ENCODE peak calls at places on chromosomes 12 and 14, in four cellular contexts. S, C, J and F are unnamed samples.

GRCh38 chr12:111451649-111452129 is 46.0 kb downstream of the SH2B3 start:
- DNase-seq in S (no peak), C (peak), J (peak), F (peak)

GRCh38 chr12:117039891-117040309 is 59.3 kb downstream of the TESC start:
- DNase-seq in S (no peak), C (no peak), J (no peak), F (no peak)

GRCh38 chr14:32473476-32473875 is 144.4 kb downstream of the AKAP6 start:
- DNase-seq in S (no peak), C (peak), J (no peak), F (no peak)

GRCh38 chr12:138898-139534 is 72.4 kb downstream of the IQSEC3 start:
- DNase-seq in S (no peak), C (no peak), J (no peak), F (no peak)

GRCh38 chr12:126196263-126196662 is 1131.0 kb downstream of the AACS start:
- DNase-seq in S (no peak), C (no peak), J (no peak), F (no peak)

GRCh38 chr12:103858335-103858734 is 17.3 kb upstream of the NT5DC3 start:
- DNase-seq in S (no peak), C (no peak), J (no peak), F (no peak)

GRCh38 chr12:115383668-115384067 is 699.7 kb upstream of the TBX3 start:
- DNase-seq in S (no peak), C (no peak), J (no peak), F (no peak)

GRCh38 chr14:105092912-105093425 is 27.7 kb upstream of the GPR132 start:
- DNase-seq in S (no peak), C (no peak), J (peak), F (peak)

GRCh38 chr14:103728721-103729120 is 13.1 kb downstream of the ZFYVE21 start:
- DNase-seq in S (no peak), C (no peak), J (no peak), F (no peak)

GRCh38 chr12:125249066-125249824 is 184.0 kb downstream of the AACS start:
- DNase-seq in S (no peak), C (no peak), J (no peak), F (no peak)

GRCh38 chr14:93954900-93955891 is 21.2 kb downstream of the ASB2 start:
- DNase-seq in S (no peak), C (no peak), J (no peak), F (no peak)

GRCh38 chr12:88310666-88311065 is 168.6 kb downstream of the TMTC3 start:
- DNase-seq in S (no peak), C (no peak), J (peak), F (no peak)

GRCh38 chr14:97025722-97026121 is 228.5 kb downstream of the VRK1 start:
- DNase-seq in S (no peak), C (no peak), J (no peak), F (no peak)

GRCh38 chr12:46964496-46965098 is 114.8 kb upstream of the PCED1B start:
- DNase-seq in S (no peak), C (no peak), J (no peak), F (no peak)

GRCh38 chr12:49868952-49869815 is 26.3 kb upstream of the BCDIN3D start:
- DNase-seq in S (no peak), C (peak), J (peak), F (peak)

GRCh38 chr14:22531451-22532344 is 57.3 kb downstream of the DAD1 start:
- DNase-seq in S (peak), C (no peak), J (no peak), F (no peak)

GRCh38 chr12:23626791-23627190 is 322.7 kb downstream of the SOX5 start:
- DNase-seq in S (no peak), C (no peak), J (no peak), F (no peak)

GRCh38 chr12:99948380-99948779 is 36.4 kb downstream of the ANKS1B start:
- DNase-seq in S (no peak), C (no peak), J (no peak), F (no peak)

GRCh38 chr12:117042171-117042809 is 56.9 kb downstream of the TESC start:
- DNase-seq in S (no peak), C (peak), J (peak), F (no peak)

GRCh38 chr12:28872654-28873268 is 276.3 kb upstream of the FAR2 start:
- DNase-seq in S (no peak), C (peak), J (peak), F (peak)

GRCh38 chr14:87049886-87050820 is 942.8 kb downstream of the GALC start:
- DNase-seq in S (no peak), C (peak), J (no peak), F (peak)

GRCh38 chr12:107091989-107092641 is 1.2 kb downstream of the CRY1 start:
- DNase-seq in S (peak), C (peak), J (peak), F (peak)

GRCh38 chr12:24947541-24948451 is 1.1 kb downstream of the BCAT1 start:
- DNase-seq in S (no peak), C (no peak), J (peak), F (no peak)

GRCh38 chr12:6951551-6952120 is 480 bp downstream of the PTPN6 start:
- DNase-seq in S (no peak), C (no peak), J (no peak), F (no peak)

GRCh38 chr14:88706425-88706824 is 86.3 kb downstream of the EML5 start:
- DNase-seq in S (no peak), C (no peak), J (no peak), F (no peak)

GRCh38 chr12:91704446-91704845 is 441.2 kb downstream of the BTG1 start:
- DNase-seq in S (no peak), C (no peak), J (no peak), F (no peak)

GRCh38 chr14:83164591-83164990 is 1630.9 kb upstream of the SEL1L start:
- DNase-seq in S (no peak), C (no peak), J (no peak), F (no peak)

GRCh38 chr14:64636208-64636979 is 67.8 kb upstream of the PLEKHG3 start:
- DNase-seq in S (no peak), C (peak), J (peak), F (peak)

GRCh38 chr12:123270380-123271181 is 1.1 kb downstream of the CDK2AP1 start:
- DNase-seq in S (no peak), C (peak), J (peak), F (peak)

GRCh38 chr12:85279449-85280137 is 427 bp upstream of the ALX1 start:
- DNase-seq in S (no peak), C (no peak), J (no peak), F (peak)

GRCh38 chr12:129753596-129753995 is 150.2 kb downstream of the TMEM132D start:
- DNase-seq in S (no peak), C (no peak), J (no peak), F (no peak)

GRCh38 chr14:52391866-52392600 is 77.9 kb downstream of the PTGER2 start:
- DNase-seq in S (no peak), C (no peak), J (no peak), F (no peak)

GRCh38 chr14:65997350-65997749 is 488.8 kb upstream of the CCDC196 start:
- DNase-seq in S (no peak), C (no peak), J (no peak), F (no peak)

GRCh38 chr12:30025317-30025716 is 241.6 kb upstream of the TMTC1 start:
- DNase-seq in S (no peak), C (no peak), J (no peak), F (no peak)

GRCh38 chr12:109998241-109998903 is 858 bp upstream of the ANKRD13A start:
- DNase-seq in S (no peak), C (no peak), J (peak), F (no peak)

GRCh38 chr14:76267322-76268012 is 108.5 kb upstream of the ESRRB start:
- DNase-seq in S (no peak), C (no peak), J (no peak), F (no peak)

DNA sequence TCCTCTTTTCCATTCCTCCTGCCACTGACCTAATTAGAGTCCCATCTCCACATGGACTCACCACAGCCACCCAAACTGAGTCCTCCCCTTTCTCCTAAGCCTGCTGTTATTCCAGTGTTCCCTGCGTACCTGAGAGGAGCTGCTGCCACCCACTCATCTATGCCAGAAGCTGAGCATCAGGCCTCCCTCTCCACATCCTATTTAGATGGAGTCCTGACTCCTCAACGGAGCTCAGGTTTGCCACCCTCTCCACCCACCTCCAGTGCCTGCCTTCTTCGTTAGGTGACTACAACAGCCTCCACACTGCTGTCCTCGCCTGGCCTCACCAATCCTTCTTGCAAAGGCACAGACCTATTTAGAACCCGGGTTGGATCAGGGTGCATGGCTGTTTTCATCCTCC is 15.2 kb upstream of the ABHD12B start:
- DNase-seq in S (no peak), C (no peak), J (no peak), F (no peak)
- TF ChIP-seq SP1 in S (no peak), C (no peak), J (no peak), F (no peak)

GRCh38 chr12:14836336-14837210 is 6.8 kb downstream of the ART4 start:
- DNase-seq in S (no peak), C (peak), J (peak), F (no peak)
- TF ChIP-seq TARDBP in S (no peak), C (no peak), J (no peak), F (no peak)

GRCh38 chr12:51527872-51528271 is 63.2 kb upstream of the SCN8A start:
- DNase-seq in S (no peak), C (no peak), J (no peak), F (no peak)

GRCh38 chr12:51530208-51530607 is 60.8 kb upstream of the SCN8A start:
- DNase-seq in S (no peak), C (no peak), J (no peak), F (no peak)

GRCh38 chr12:51531284-51531981 is 59.6 kb upstream of the SCN8A start:
- DNase-seq in S (no peak), C (no peak), J (no peak), F (no peak)

GRCh38 chr12:51529586-51529985 is 61.4 kb upstream of the SCN8A start:
- DNase-seq in S (no peak), C (no peak), J (no peak), F (no peak)

GRCh38 chr12:51528852-51529545 is 62.0 kb upstream of the SCN8A start:
- DNase-seq in S (no peak), C (no peak), J (no peak), F (no peak)
- TF ChIP-seq SP1 in S (no peak), C (no peak), J (no peak), F (no peak)

GRCh38 chr12:112836736-112837628 is 45.4 kb downstream of the RPH3A start:
- DNase-seq in S (no peak), C (no peak), J (no peak), F (no peak)
- TF ChIP-seq TARDBP in S (no peak), C (no peak), J (no peak), F (no peak)